ENCODE peak calls at places on chromosomes 11 and 22, in five cellular contexts. E is coronary artery; Y is Panc1; T is PC-3; A is naive thymus-derived CD4-positive, alpha-beta T cell. P is an unnamed sample.

GRCh38 chr11:118051136-118051610 is 25.7 kb upstream of the TMPRSS4 start:
- DNase-seq in T (no peak), Y (no peak), A (no peak), E (peak), P (no peak)

GRCh38 chr22:48975886-48976285 is 851.8 kb downstream of the BRD1 start:
- DNase-seq in A (no peak), Y (no peak), T (no peak), E (no peak), P (no peak)

GRCh38 chr22:23180893-23181762 is 819 bp downstream of the BCR start:
- DNase-seq in Y (no peak), A (peak), E (no peak), T (peak), P (peak)

GRCh38 chr11:75577198-75577597 is 15.1 kb downstream of the SERPINH1 start:
- DNase-seq in T (peak), Y (no peak), A (peak), E (no peak), P (peak)

GRCh38 chr11:81004576-81004975 is 1563.7 kb upstream of the TENM4 start:
- DNase-seq in A (no peak), T (no peak), E (no peak), Y (no peak), P (no peak)

GRCh38 chr11:122634507-122634906 is 21.0 kb upstream of the UBASH3B start:
- DNase-seq in A (no peak), T (peak), E (no peak), Y (no peak), P (peak)

GRCh38 chr11:86595401-86595800 is 77.0 kb downstream of the ME3 start:
- DNase-seq in A (no peak), E (no peak), T (no peak), Y (no peak), P (no peak)

GRCh38 chr22:27839261-27839660 is 37.7 kb upstream of the MN1 start:
- DNase-seq in A (no peak), T (no peak), Y (no peak), E (peak), P (no peak)

GRCh38 chr11:125947419-125948277 is 1.8 kb downstream of the VSIG10L2 start:
- DNase-seq in T (no peak), Y (no peak), A (no peak), E (peak), P (no peak)

GRCh38 chr11:82462588-82462987 is 271.1 kb downstream of the FAM181B start:
- DNase-seq in Y (no peak), E (no peak), T (no peak), A (no peak), P (no peak)

GRCh38 chr11:889261-889660 is 21.3 kb downstream of the CHID1 start:
- DNase-seq in T (no peak), Y (no peak), A (no peak), E (no peak), P (no peak)

GRCh38 chr11:116219171-116219635 is 553.6 kb downstream of the BUD13 start:
- DNase-seq in E (no peak), A (no peak), T (no peak), Y (no peak), P (no peak)

GRCh38 chr11:108122166-108122628 is 830 bp downstream of the ACAT1 start:
- DNase-seq in T (peak), Y (no peak), A (no peak), E (no peak), P (no peak)

GRCh38 chr11:68127791-68128681 is 6.8 kb upstream of the CHKA start:
- DNase-seq in E (no peak), Y (no peak), T (peak), A (no peak), P (no peak)

GRCh38 chr22:22088658-22089458 is 106.3 kb upstream of the TOP3B start:
- DNase-seq in Y (no peak), A (no peak), T (no peak), E (no peak), P (no peak)

GRCh38 chr11:16924462-16924825 is 89.8 kb downstream of the PLEKHA7 start:
- DNase-seq in Y (no peak), A (no peak), T (no peak), E (no peak), P (no peak)
- H3K4me3 ChIP-seq in Y (no peak), A (no peak), T (peak), E (peak), P (no peak)

GRCh38 chr11:73216466-73216865 is 1.6 kb upstream of the P2RY2 start:
- DNase-seq in E (no peak), A (no peak), T (no peak), Y (no peak), P (no peak)
- H3K4me3 ChIP-seq in E (no peak), A (no peak), T (no peak), Y (no peak), P (no peak)

DNA sequence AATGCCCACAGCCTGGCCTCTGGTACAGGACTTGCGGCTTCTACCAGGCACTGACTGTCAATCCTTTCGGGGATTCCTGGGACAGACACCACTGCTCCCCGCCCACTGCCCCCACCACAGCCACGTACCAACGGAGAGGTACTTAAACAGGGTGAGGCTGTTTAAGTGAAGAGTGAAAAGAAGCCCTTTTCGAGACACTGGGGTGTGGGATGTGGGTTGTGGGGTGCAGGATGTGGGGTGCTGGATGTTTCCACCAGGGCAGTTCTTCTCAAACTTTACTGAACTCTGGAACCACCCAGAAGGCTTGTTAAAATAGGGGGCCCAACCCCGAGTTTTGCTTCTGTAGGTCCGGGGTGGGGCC is 34.2 kb upstream of the PRR5 start:
- DNase-seq in A (no peak), T (no peak), Y (no peak), E (no peak), P (no peak)
- H3K4me3 ChIP-seq in A (peak), T (no peak), Y (peak), E (peak), P (no peak)

GRCh38 chr11:102449651-102450570 is 2.7 kb downstream of the TMEM123 start:
- DNase-seq in Y (no peak), T (no peak), A (no peak), E (no peak), P (no peak)
- H3K4me3 ChIP-seq in Y (peak), T (peak), A (peak), E (no peak), P (peak)

GRCh38 chr22:41952713-41953112 is 763 bp downstream of the SMIM45 start:
- DNase-seq in A (no peak), T (no peak), E (no peak), Y (no peak), P (no peak)

GRCh38 chr22:41963453-41964105 is 5.7 kb upstream of the SEPTIN3 start:
- DNase-seq in E (no peak), A (no peak), Y (no peak), T (no peak), P (no peak)

GRCh38 chr22:41957941-41958556 is 6.1 kb downstream of the SMIM45 start:
- DNase-seq in A (no peak), E (no peak), T (no peak), Y (no peak), P (no peak)
- H3K4me3 ChIP-seq in A (no peak), E (peak), T (no peak), Y (no peak), P (no peak)

DNA sequence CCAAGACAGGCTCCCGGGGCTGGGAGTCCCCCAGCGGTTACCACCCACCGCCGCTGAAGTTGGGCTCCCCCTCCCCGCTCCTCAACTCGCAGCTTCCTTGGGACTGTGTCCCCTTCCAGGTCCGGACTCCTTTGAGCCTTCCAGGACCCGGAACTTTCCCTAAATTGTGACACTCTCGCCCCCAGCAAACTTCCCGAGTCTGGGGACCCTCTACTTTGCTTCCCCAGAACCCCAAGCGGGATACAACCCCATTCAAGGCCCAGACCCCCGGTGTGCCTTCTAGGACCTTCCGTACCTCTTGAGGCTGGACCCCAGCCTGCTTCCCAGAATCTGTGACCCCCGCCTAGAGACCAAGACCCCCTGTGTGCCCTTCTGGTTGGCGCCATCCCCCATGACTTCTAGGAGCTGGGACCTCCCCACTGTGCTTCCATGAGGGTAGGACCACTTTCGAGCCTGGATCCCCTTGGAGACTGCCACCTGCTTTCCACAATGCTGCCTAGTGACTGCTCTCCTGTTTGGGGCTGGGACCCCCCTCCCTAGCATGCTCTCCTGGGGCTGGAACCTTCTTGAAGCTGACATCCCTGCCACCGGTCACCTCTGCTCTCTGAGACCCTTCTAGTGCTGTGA is 602 bp downstream of the MYRF start:
- DNase-seq in E (no peak), Y (no peak), T (no peak), A (no peak), P (no peak)
- H3K4me3 ChIP-seq in E (peak), Y (peak), T (peak), A (no peak), P (no peak)

DNA sequence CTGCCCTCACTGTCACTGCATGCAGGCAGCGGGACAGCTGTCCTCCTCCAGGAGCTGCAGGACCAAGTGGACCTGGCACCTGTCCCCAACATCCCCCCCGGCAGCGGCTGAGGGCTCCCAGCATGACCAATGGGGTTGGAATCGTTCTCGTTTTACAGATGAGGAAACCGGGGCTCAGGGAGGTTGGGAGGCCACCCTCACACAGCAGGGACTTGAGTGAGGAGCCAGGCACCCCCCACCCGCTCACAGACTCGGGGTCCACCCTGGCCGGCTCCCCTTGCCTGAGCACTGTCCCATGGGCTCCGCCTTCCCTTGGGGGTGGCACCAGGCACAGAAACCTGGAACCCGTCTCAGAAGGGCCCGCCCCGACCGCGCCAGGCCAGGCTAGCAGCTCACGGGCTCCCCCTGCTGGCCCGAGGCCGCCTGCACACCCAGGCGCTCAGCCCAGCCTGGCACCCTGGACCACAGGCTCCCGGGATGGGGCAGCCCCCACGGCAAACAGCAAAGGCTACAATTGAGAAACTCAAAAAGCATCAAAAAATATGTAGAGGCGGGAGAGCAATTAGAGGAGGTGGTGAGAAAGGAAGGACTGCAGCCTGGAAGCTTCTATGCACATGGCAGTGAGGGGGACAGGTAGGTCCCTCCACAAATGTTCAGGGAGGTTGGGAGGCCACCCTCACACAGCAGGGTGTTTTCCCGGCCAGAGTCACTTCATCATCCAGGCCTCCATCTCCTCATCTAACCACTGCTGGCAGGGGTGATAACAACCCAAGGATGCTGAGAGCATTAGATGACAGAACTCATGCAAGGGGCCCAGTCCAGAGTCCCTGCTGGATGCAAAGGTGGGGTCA is 12.8 kb downstream of the MACROD1 start:
- DNase-seq in A (peak), Y (no peak), E (no peak), T (peak), P (peak)
- H3K4me3 ChIP-seq in A (no peak), Y (no peak), E (peak), T (peak), P (no peak)

DNA sequence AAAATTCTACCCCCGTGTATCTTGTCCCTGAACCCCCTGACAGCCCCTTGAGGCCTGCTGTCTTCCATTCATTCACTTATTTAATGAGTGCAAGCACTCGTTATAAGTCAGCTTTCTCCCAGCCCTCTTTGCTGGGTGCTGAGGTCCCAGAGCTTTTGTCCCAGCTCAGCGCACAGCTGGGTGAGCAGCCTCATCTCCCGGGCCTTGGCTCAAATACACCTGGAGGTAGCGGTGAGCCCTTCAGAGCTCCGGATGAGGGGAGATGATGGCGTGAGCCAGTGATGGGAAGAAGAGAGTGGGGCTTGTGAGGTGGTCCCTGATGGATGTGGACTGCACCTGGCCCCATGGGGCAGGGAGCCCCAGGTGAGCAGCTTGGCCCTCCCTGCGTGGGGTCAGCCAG is 18.1 kb upstream of the ARHGAP8 start:
- DNase-seq in Y (no peak), T (no peak), E (no peak), A (no peak), P (no peak)
- H3K4me3 ChIP-seq in Y (no peak), T (no peak), E (no peak), A (no peak), P (no peak)